ENCODE peak calls at places on chromosomes 12 and 14, in ten cellular contexts. W, M, G, C, A, Z, H, X, R and Q are unnamed samples.

GRCh38 chr12:70645494-70646317 is 8.5 kb upstream of the PTPRB start:
- DNase-seq in W (no peak), M (no peak), G (no peak), C (peak), A (peak), Z (peak), H (no peak), X (peak), R (no peak), Q (peak)

GRCh38 chr14:64706552-64707193 is 2.4 kb downstream of the PLEKHG3 start:
- DNase-seq in W (no peak), M (peak), G (no peak), C (no peak), A (no peak), Z (no peak), H (peak), X (no peak), R (peak), Q (no peak)

GRCh38 chr12:120528861-120529525 is at the start of gene COQ5:
- DNase-seq in W (peak), M (peak), G (peak), C (peak), A (peak), Z (peak), H (peak), X (no peak), R (peak), Q (peak)

GRCh38 chr14:96424104-96424989 is 32.4 kb downstream of the AK7 start:
- DNase-seq in W (no peak), M (no peak), G (no peak), C (peak), A (no peak), Z (peak), H (peak), X (peak), R (peak), Q (peak)

GRCh38 chr14:70907172-70907995 is at the start of gene PCNX1:
- DNase-seq in W (peak), M (peak), G (peak), C (peak), A (peak), Z (peak), H (peak), X (no peak), R (peak), Q (peak)

GRCh38 chr12:25018146-25018545 is 69.2 kb upstream of the BCAT1 start:
- DNase-seq in W (no peak), M (no peak), G (no peak), C (no peak), A (no peak), Z (no peak), H (no peak), X (no peak), R (no peak), Q (no peak)

GRCh38 chr12:129138776-129139175 is 285.5 kb downstream of the GLT1D1 start:
- DNase-seq in W (no peak), M (no peak), G (no peak), C (no peak), A (no peak), Z (no peak), H (no peak), X (no peak), R (no peak), Q (no peak)

GRCh38 chr14:25909361-25909760 is 688.5 kb downstream of the NOVA1 start:
- DNase-seq in W (no peak), M (no peak), G (no peak), C (no peak), A (no peak), Z (no peak), H (no peak), X (no peak), R (no peak), Q (no peak)

GRCh38 chr14:92501891-92502351 is 11.7 kb upstream of the RIN3 start:
- DNase-seq in W (peak), M (no peak), G (no peak), C (no peak), A (no peak), Z (peak), H (no peak), X (no peak), R (no peak), Q (peak)

GRCh38 chr12:85784096-85784720 is 52.0 kb downstream of the RASSF9 start:
- DNase-seq in W (no peak), M (no peak), G (no peak), C (peak), A (no peak), Z (no peak), H (no peak), X (no peak), R (no peak), Q (peak)

GRCh38 chr14:69046468-69046867 is 67.4 kb upstream of the ACTN1 start:
- DNase-seq in W (no peak), M (no peak), G (no peak), C (no peak), A (no peak), Z (peak), H (no peak), X (no peak), R (no peak), Q (peak)

GRCh38 chr12:26303418-26303817 is 108.0 kb downstream of the SSPN start:
- DNase-seq in W (no peak), M (no peak), G (no peak), C (no peak), A (no peak), Z (no peak), H (no peak), X (no peak), R (no peak), Q (no peak)

GRCh38 chr12:12704593-12705230 is 8.7 kb upstream of the GPR19 start:
- DNase-seq in W (no peak), M (peak), G (no peak), C (peak), A (no peak), Z (peak), H (no peak), X (peak), R (peak), Q (peak)

GRCh38 chr12:32400114-32400672 is 835 bp downstream of the FGD4 start:
- DNase-seq in W (no peak), M (no peak), G (no peak), C (peak), A (no peak), Z (no peak), H (no peak), X (no peak), R (peak), Q (no peak)

GRCh38 chr14:78697341-78697740 is 527.2 kb downstream of the NRXN3 start:
- DNase-seq in W (no peak), M (no peak), G (no peak), C (peak), A (no peak), Z (peak), H (no peak), X (peak), R (peak), Q (peak)

GRCh38 chr12:226401-226800 is 12.4 kb upstream of the SLC6A12 start:
- DNase-seq in W (no peak), M (no peak), G (no peak), C (no peak), A (no peak), Z (no peak), H (no peak), X (no peak), R (no peak), Q (no peak)

GRCh38 chr12:95790025-95790911 is at the start of gene NTN4:
- DNase-seq in W (no peak), M (peak), G (no peak), C (peak), A (no peak), Z (peak), H (peak), X (no peak), R (peak), Q (peak)

GRCh38 chr12:617304-617915 is 45.8 kb downstream of the NINJ2 start:
- DNase-seq in W (no peak), M (peak), G (no peak), C (no peak), A (no peak), Z (peak), H (no peak), X (no peak), R (no peak), Q (peak)

GRCh38 chr14:103315368-103315911 is 18.6 kb upstream of the EIF5 start:
- DNase-seq in W (no peak), M (no peak), G (no peak), C (no peak), A (no peak), Z (peak), H (no peak), X (no peak), R (no peak), Q (peak)

GRCh38 chr14:104036250-104036649 is 49.2 kb upstream of the ASPG start:
- DNase-seq in W (no peak), M (no peak), G (no peak), C (no peak), A (no peak), Z (no peak), H (no peak), X (no peak), R (no peak), Q (no peak)

GRCh38 chr12:24469089-24469488 is 479.8 kb downstream of the BCAT1 start:
- DNase-seq in W (no peak), M (no peak), G (no peak), C (no peak), A (no peak), Z (no peak), H (no peak), X (no peak), R (no peak), Q (no peak)

GRCh38 chr12:43758247-43758727 is 303 bp downstream of the PUS7L start:
- DNase-seq in W (no peak), M (peak), G (no peak), C (peak), A (peak), Z (peak), H (peak), X (no peak), R (peak), Q (peak)

GRCh38 chr12:45762185-45763110 is 32.9 kb downstream of the ARID2 start:
- DNase-seq in W (no peak), M (no peak), G (no peak), C (peak), A (no peak), Z (peak), H (no peak), X (peak), R (peak), Q (peak)

GRCh38 chr12:89525002-89525823 is 617 bp upstream of the GALNT4 start:
- DNase-seq in W (peak), M (peak), G (no peak), C (peak), A (no peak), Z (peak), H (peak), X (no peak), R (peak), Q (peak)

GRCh38 chr12:19220861-19221466 is 91.4 kb downstream of the PLEKHA5 start:
- DNase-seq in W (no peak), M (no peak), G (no peak), C (no peak), A (no peak), Z (peak), H (no peak), X (no peak), R (no peak), Q (peak)

GRCh38 chr12:10497602-10498001 is 8.1 kb upstream of the EIF2S3B start:
- DNase-seq in W (no peak), M (no peak), G (no peak), C (no peak), A (no peak), Z (no peak), H (no peak), X (no peak), R (no peak), Q (no peak)

GRCh38 chr12:1691123-1692007 is 495 bp downstream of the ADIPOR2 start:
- DNase-seq in W (no peak), M (peak), G (no peak), C (peak), A (no peak), Z (no peak), H (no peak), X (no peak), R (no peak), Q (peak)

GRCh38 chr14:103725001-103725682 is 9.5 kb downstream of the ZFYVE21 start:
- DNase-seq in W (no peak), M (no peak), G (no peak), C (no peak), A (no peak), Z (no peak), H (no peak), X (no peak), R (no peak), Q (no peak)

GRCh38 chr12:13864081-13864673 is 117.2 kb downstream of the GRIN2B start:
- DNase-seq in W (peak), M (peak), G (no peak), C (peak), A (peak), Z (peak), H (peak), X (peak), R (peak), Q (peak)

GRCh38 chr12:66409195-66409871 is 107.0 kb downstream of the HELB start:
- DNase-seq in W (no peak), M (no peak), G (no peak), C (no peak), A (peak), Z (peak), H (peak), X (peak), R (peak), Q (peak)

GRCh38 chr14:105532735-105533141 is 6.4 kb downstream of the TMEM121 start:
- DNase-seq in W (no peak), M (peak), G (no peak), C (no peak), A (no peak), Z (no peak), H (peak), X (no peak), R (peak), Q (peak)
- TF ChIP-seq CTCF in W (no peak), M (no peak), G (peak), C (peak), A (no peak), Z (peak), H (peak), X (peak), R (peak), Q (peak)

GRCh38 chr12:122161682-122162081 is 12.3 kb downstream of the IL31 start:
- DNase-seq in W (no peak), M (no peak), G (no peak), C (no peak), A (no peak), Z (no peak), H (no peak), X (no peak), R (no peak), Q (no peak)

GRCh38 chr12:122160761-122161160 is 13.3 kb downstream of the IL31 start:
- DNase-seq in W (no peak), M (no peak), G (no peak), C (no peak), A (no peak), Z (no peak), H (no peak), X (no peak), R (no peak), Q (no peak)

GRCh38 chr12:122158700-122159285 is 15.2 kb downstream of the IL31 start:
- DNase-seq in W (no peak), M (no peak), G (no peak), C (no peak), A (no peak), Z (no peak), H (no peak), X (no peak), R (no peak), Q (no peak)

GRCh38 chr12:122162976-122163375 is 11.0 kb downstream of the IL31 start:
- DNase-seq in W (no peak), M (no peak), G (no peak), C (no peak), A (no peak), Z (no peak), H (no peak), X (no peak), R (no peak), Q (no peak)

DNA sequence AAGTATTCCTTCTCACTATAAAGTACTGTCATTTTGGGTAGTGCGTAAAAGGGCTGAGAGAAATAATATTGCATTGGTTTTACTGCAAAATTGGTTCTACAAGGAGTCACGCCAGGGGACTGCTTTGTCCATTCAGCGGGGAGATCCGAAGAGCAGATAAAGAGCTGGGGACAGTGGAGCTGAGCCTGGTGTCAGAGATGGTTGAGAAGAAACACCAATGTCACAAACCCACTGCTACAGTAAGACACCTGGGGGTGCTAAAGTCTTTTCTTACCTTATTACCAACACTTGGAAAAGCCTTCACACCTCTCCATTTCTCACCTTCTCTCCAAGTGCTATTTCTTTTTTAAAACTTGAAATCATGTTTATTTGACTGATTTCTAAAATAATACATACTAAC is 14.1 kb downstream of the IL31 start:
- DNase-seq in W (no peak), M (no peak), G (no peak), C (no peak), A (no peak), Z (no peak), H (no peak), X (no peak), R (peak), Q (no peak)
- TF ChIP-seq CTCF in W (no peak), M (no peak), G (no peak), C (no peak), A (peak), Z (no peak), H (no peak), X (no peak), R (no peak), Q (no peak)

GRCh38 chr14:57182760-57183503 is 85.8 kb downstream of the EXOC5 start:
- DNase-seq in W (no peak), M (peak), G (no peak), C (peak), A (no peak), Z (peak), H (no peak), X (no peak), R (peak), Q (no peak)
- TF ChIP-seq CTCF in W (no peak), M (no peak), G (peak), C (peak), A (no peak), Z (peak), H (peak), X (peak), R (peak), Q (peak)

GRCh38 chr12:116945901-116946550 is 35.3 kb downstream of the FBXW8 start:
- DNase-seq in W (no peak), M (no peak), G (no peak), C (no peak), A (no peak), Z (no peak), H (no peak), X (no peak), R (no peak), Q (no peak)

GRCh38 chr12:116943419-116944372 is 32.9 kb downstream of the FBXW8 start:
- DNase-seq in W (no peak), M (no peak), G (no peak), C (no peak), A (no peak), Z (no peak), H (no peak), X (no peak), R (no peak), Q (no peak)

GRCh38 chr12:116950628-116951325 is 40.0 kb downstream of the FBXW8 start:
- DNase-seq in W (no peak), M (no peak), G (no peak), C (no peak), A (no peak), Z (no peak), H (no peak), X (no peak), R (peak), Q (no peak)

DNA sequence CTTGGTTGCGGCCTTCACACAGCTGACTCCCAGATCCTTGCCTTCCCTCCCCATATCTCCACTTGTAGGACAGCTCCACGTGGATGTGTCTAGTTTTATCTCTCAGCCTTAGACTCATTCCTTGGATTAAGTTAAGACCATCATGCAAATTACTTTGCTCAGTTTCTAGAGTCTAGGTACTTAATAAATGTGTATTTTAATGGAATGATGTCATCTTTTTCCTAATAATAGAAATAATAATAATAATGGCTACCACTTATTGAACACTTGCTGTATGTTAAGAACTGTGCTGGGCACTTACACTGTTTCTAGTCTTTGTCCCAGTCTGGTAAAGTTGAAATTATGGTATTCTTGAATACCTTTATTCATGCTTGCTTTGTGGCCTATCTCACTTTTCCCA is 37.5 kb downstream of the FBXW8 start:
- DNase-seq in W (no peak), M (no peak), G (no peak), C (no peak), A (no peak), Z (no peak), H (no peak), X (no peak), R (no peak), Q (no peak)
- TF ChIP-seq CTCF in W (no peak), M (no peak), G (no peak), C (no peak), A (no peak), Z (no peak), H (no peak), X (no peak), R (no peak), Q (no peak)

DNA sequence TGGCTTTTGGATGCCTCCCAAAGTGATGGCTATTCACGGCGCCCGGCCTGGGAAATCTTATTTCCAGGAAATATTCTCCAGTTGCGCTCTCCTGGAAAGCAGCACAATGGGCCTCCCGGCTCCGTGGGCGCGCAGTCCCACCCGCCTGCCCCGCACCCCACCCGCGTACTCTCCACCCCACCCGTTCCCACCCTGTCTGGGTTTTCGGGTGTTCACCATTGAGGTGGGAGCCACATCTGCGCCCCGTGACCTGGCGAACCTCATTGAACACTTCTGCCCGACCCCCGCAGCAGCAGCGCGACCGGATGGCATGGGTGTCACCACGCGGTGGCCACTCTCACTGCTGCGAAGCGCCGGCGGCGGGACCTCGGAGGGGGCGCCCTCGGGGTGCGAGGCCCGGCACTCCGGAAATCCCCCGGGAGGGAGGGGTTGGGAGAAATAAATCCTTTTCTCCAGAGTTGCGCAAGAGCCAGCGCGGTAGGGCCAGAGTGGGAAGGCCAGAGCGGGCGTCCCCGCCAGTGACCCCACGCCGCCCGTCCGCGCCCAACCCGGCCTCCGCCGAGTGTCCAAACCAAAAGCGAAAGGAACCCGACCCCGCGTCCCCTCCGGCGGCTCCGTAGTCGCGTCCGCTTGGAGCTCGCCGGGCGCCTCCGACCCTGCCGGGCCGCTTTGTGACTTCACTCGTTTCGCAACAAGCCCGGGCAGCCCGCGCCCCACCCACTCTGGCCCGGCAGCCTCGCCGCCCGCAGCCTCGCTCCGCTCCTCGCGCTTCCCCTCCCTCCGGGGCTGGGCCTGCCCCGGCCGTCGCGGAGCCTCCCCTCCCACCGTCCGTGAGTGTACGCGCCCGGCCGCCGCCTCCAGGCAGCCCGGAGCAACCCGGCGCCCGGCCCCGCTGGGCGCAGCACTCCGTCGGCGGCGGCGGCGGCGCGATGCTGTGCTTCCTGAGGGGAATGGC is at the start of gene DRAM1:
- DNase-seq in W (peak), M (peak), G (peak), C (peak), A (peak), Z (peak), H (peak), X (peak), R (peak), Q (peak)
- TF ChIP-seq CTCF in W (no peak), M (no peak), G (peak), C (no peak), A (no peak), Z (peak), H (no peak), X (no peak), R (peak), Q (no peak)

GRCh38 chr14:102085503-102085902 is 1.3 kb downstream of the HSP90AA1 start:
- DNase-seq in W (no peak), M (no peak), G (no peak), C (no peak), A (no peak), Z (no peak), H (no peak), X (no peak), R (no peak), Q (no peak)

GRCh38 chr14:102086346-102086971 is 385 bp downstream of the HSP90AA1 start:
- DNase-seq in W (no peak), M (peak), G (no peak), C (no peak), A (peak), Z (peak), H (no peak), X (no peak), R (peak), Q (peak)

GRCh38 chr14:102088012-102088792 is 1.4 kb upstream of the HSP90AA1 start:
- DNase-seq in W (no peak), M (peak), G (no peak), C (no peak), A (no peak), Z (no peak), H (peak), X (no peak), R (no peak), Q (peak)

GRCh38 chr14:102087762-102088011 is 843 bp upstream of the HSP90AA1 start:
- DNase-seq in W (no peak), M (no peak), G (no peak), C (no peak), A (no peak), Z (no peak), H (no peak), X (no peak), R (no peak), Q (no peak)

GRCh38 chr14:102086972-102087761 is at the start of gene HSP90AA1:
- DNase-seq in W (peak), M (peak), G (peak), C (peak), A (peak), Z (peak), H (peak), X (peak), R (peak), Q (peak)
- TF ChIP-seq CTCF in W (no peak), M (no peak), G (no peak), C (no peak), A (no peak), Z (peak), H (no peak), X (no peak), R (peak), Q (no peak)